ENCODE peak calls at places on chromosomes 12 and 14, in eight cellular contexts. X is WTC11, R is GM20000, A is A549, O is H7, C is HepG2, D is type B pancreatic cell, V is endothelial cell. U is an unnamed sample.
A peak's percentile ranks its signal among the peaks of the same experiment; 100 is the strongest.

GRCh38 chr14:75274899-75275569 is 3.6 kb upstream of the FOS start:
- DNase-seq in X (no peak), R (peak; percentile 53), A (no peak), O (no peak), C (no peak), D (no peak), V (no peak), U (no peak)

GRCh38 chr12:32249701-32250270 is 143.1 kb downstream of the BICD1 start:
- DNase-seq in X (no peak), R (no peak), A (no peak), O (no peak), C (no peak), D (no peak), V (no peak), U (no peak)

GRCh38 chr14:99735189-99736135 is 51.4 kb downstream of the CYP46A1 start:
- DNase-seq in X (peak; percentile 6), R (no peak), A (no peak), O (no peak), C (no peak), D (no peak), V (no peak), U (no peak)

GRCh38 chr14:84036863-84037262 is 1493.1 kb upstream of the FLRT2 start:
- DNase-seq in X (no peak), R (no peak), A (no peak), O (no peak), C (no peak), D (no peak), V (no peak), U (no peak)

GRCh38 chr12:20367731-20368652 is at the start of gene PDE3A:
- DNase-seq in X (peak; percentile 81), R (no peak), A (peak; percentile 79), O (peak; percentile 82), C (no peak), D (peak; percentile 80), V (peak; percentile 67), U (peak; percentile 67)

GRCh38 chr14:94021001-94021400 is 5.1 kb upstream of the OTUB2 start:
- DNase-seq in X (no peak), R (no peak), A (peak; percentile 22), O (no peak), C (peak; percentile 55), D (no peak), V (no peak), U (no peak)

GRCh38 chr14:55353686-55354467 is 57.8 kb downstream of the ATG14 start:
- DNase-seq in X (no peak), R (no peak), A (no peak), O (no peak), C (no peak), D (no peak), V (no peak), U (no peak)

GRCh38 chr14:47366006-47366405 is 309.4 kb downstream of the MDGA2 start:
- DNase-seq in X (no peak), R (no peak), A (no peak), O (peak; percentile 16), C (no peak), D (no peak), V (no peak), U (no peak)

GRCh38 chr14:37597538-37598084 is 2.2 kb downstream of the TTC6 start:
- DNase-seq in X (peak; percentile 72), R (peak; percentile 23), A (peak; percentile 45), O (peak; percentile 88), C (no peak), D (no peak), V (peak; percentile 65), U (no peak)

GRCh38 chr12:111361717-111362576 is 6.9 kb downstream of the PHETA1 start:
- DNase-seq in X (no peak), R (no peak), A (no peak), O (no peak), C (peak; percentile 39), D (no peak), V (no peak), U (no peak)

GRCh38 chr12:79344855-79345840 is 345.6 kb downstream of the PAWR start:
- DNase-seq in X (peak; percentile 61), R (peak; percentile 30), A (peak; percentile 86), O (peak; percentile 59), C (peak; percentile 59), D (no peak), V (peak; percentile 33), U (peak; percentile 17)

GRCh38 chr12:39105111-39105510 is 199.7 kb upstream of the CPNE8 start:
- DNase-seq in X (no peak), R (no peak), A (no peak), O (no peak), C (no peak), D (no peak), V (no peak), U (no peak)

GRCh38 chr12:106049105-106049504 is 89.6 kb downstream of the NUAK1 start:
- DNase-seq in X (no peak), R (no peak), A (no peak), O (no peak), C (no peak), D (no peak), V (no peak), U (no peak)

GRCh38 chr12:93146278-93146939 is 217.3 kb upstream of the EEA1 start:
- DNase-seq in X (no peak), R (no peak), A (no peak), O (no peak), C (no peak), D (no peak), V (no peak), U (no peak)

GRCh38 chr14:22502007-22502406 is 87.0 kb downstream of the DAD1 start:
- DNase-seq in X (no peak), R (no peak), A (no peak), O (no peak), C (no peak), D (no peak), V (no peak), U (no peak)

GRCh38 chr12:47281667-47282171 is 202.0 kb upstream of the AMIGO2 start:
- DNase-seq in X (no peak), R (no peak), A (no peak), O (no peak), C (no peak), D (no peak), V (no peak), U (no peak)

GRCh38 chr12:127230843-127231260 is 1036.1 kb upstream of the TMEM132C start:
- DNase-seq in X (no peak), R (no peak), A (peak; percentile 57), O (no peak), C (no peak), D (no peak), V (no peak), U (no peak)

GRCh38 chr14:104184911-104185499 is 46.6 kb downstream of the KIF26A start:
- DNase-seq in X (no peak), R (peak; percentile 27), A (peak; percentile 26), O (peak; percentile 79), C (no peak), D (no peak), V (peak; percentile 72), U (no peak)

GRCh38 chr14:88840926-88841325 is 16.5 kb downstream of the TTC8 start:
- DNase-seq in X (no peak), R (no peak), A (no peak), O (no peak), C (no peak), D (no peak), V (no peak), U (no peak)

GRCh38 chr12:128693771-128694170 is 130.0 kb downstream of the SLC15A4 start:
- DNase-seq in X (no peak), R (no peak), A (no peak), O (no peak), C (no peak), D (no peak), V (no peak), U (no peak)

GRCh38 chr12:132376464-132376830 is 47.1 kb upstream of the GALNT9 start:
- DNase-seq in X (no peak), R (no peak), A (no peak), O (no peak), C (no peak), D (no peak), V (no peak), U (no peak)

GRCh38 chr12:3421191-3421590 is 69.8 kb upstream of the PRMT8 start:
- DNase-seq in X (no peak), R (no peak), A (no peak), O (no peak), C (no peak), D (no peak), V (no peak), U (no peak)

GRCh38 chr14:23910081-23910875 is 43.3 kb upstream of the DHRS4 start:
- DNase-seq in X (peak; percentile 90), R (peak; percentile 72), A (peak; percentile 65), O (peak; percentile 86), C (peak; percentile 81), D (no peak), V (peak; percentile 75), U (peak; percentile 15)

GRCh38 chr14:99568567-99569560 is 35.1 kb downstream of the CCDC85C start:
- DNase-seq in X (no peak), R (no peak), A (no peak), O (no peak), C (no peak), D (no peak), V (no peak), U (no peak)

GRCh38 chr14:80974338-80975078 is 19.1 kb downstream of the TSHR start:
- DNase-seq in X (no peak), R (no peak), A (no peak), O (no peak), C (no peak), D (no peak), V (no peak), U (no peak)

GRCh38 chr14:36820901-36821300 is 159.2 kb downstream of the PAX9 start:
- DNase-seq in X (no peak), R (no peak), A (no peak), O (no peak), C (no peak), D (no peak), V (no peak), U (no peak)

GRCh38 chr14:20998139-20998538 is 954 bp upstream of the SLC39A2 start:
- DNase-seq in X (no peak), R (no peak), A (no peak), O (no peak), C (no peak), D (no peak), V (no peak), U (no peak)

GRCh38 chr12:54033106-54033979 is 493 bp downstream of the HOXC5 start:
- DNase-seq in X (no peak), R (no peak), A (peak; percentile 53), O (peak; percentile 91), C (peak; percentile 4), D (no peak), V (no peak), U (no peak)

GRCh38 chr12:22271036-22271435 is 63.5 kb downstream of the ST8SIA1 start:
- DNase-seq in X (no peak), R (no peak), A (peak; percentile 21), O (no peak), C (no peak), D (no peak), V (no peak), U (no peak)